ENCODE peak calls at places on chromosomes 11 and 22, in four cellular contexts. One of them, this sample, is unnamed.

GRCh38 chr11:12245549-12245986 is 131.8 kb upstream of the PARVA start:
- DNase-seq in stomach: peak
- DNase-seq in astrocyte of the spinal cord: no peak
- DNase-seq in GM20000: no peak
- DNase-seq in this sample: no peak

GRCh38 chr11:8325905-8326304 is 62.2 kb upstream of the LMO1 start:
- DNase-seq in stomach: no peak
- DNase-seq in astrocyte of the spinal cord: no peak
- DNase-seq in GM20000: no peak
- DNase-seq in this sample: no peak

GRCh38 chr11:65897020-65897471 is 3.1 kb downstream of the FOSL1 start:
- DNase-seq in stomach: no peak
- DNase-seq in astrocyte of the spinal cord: peak
- DNase-seq in GM20000: no peak
- DNase-seq in this sample: no peak

GRCh38 chr11:76208829-76209670 is 2.7 kb upstream of the WNT11 start:
- DNase-seq in stomach: peak
- DNase-seq in astrocyte of the spinal cord: peak
- DNase-seq in GM20000: peak
- DNase-seq in this sample: peak

GRCh38 chr22:47056776-47057470 is 294.5 kb downstream of the TBC1D22A start:
- DNase-seq in stomach: no peak
- DNase-seq in astrocyte of the spinal cord: no peak
- DNase-seq in GM20000: no peak
- DNase-seq in this sample: no peak

GRCh38 chr11:94652735-94653284 is 85.6 kb downstream of the PIWIL4 start:
- DNase-seq in stomach: no peak
- DNase-seq in astrocyte of the spinal cord: no peak
- DNase-seq in GM20000: no peak
- DNase-seq in this sample: no peak

GRCh38 chr11:96567193-96567592 is 177.4 kb downstream of the JRKL start:
- DNase-seq in stomach: no peak
- DNase-seq in astrocyte of the spinal cord: peak
- DNase-seq in GM20000: no peak
- DNase-seq in this sample: no peak

GRCh38 chr11:72641900-72642814 is 32.1 kb downstream of the PDE2A start:
- DNase-seq in stomach: peak
- DNase-seq in astrocyte of the spinal cord: no peak
- DNase-seq in GM20000: peak
- DNase-seq in this sample: no peak

GRCh38 chr22:48167238-48167637 is 1404.8 kb downstream of the TBC1D22A start:
- DNase-seq in stomach: no peak
- DNase-seq in astrocyte of the spinal cord: no peak
- DNase-seq in GM20000: no peak
- DNase-seq in this sample: no peak

This sample was measured in GM12865.